ENCODE peak calls at places on chromosomes 13 and 19, in nine cellular contexts. G, F, C, Z, V, U, B, P and J are unnamed samples.

GRCh38 chr13:51924756-51925544 is 63.2 kb downstream of the CCDC70 start:
- DNase-seq in G (no peak), F (no peak), C (no peak), Z (no peak), V (no peak), U (no peak), B (no peak), P (no peak), J (no peak)

GRCh38 chr19:48844472-48844871 is 8.2 kb upstream of the HSD17B14 start:
- DNase-seq in G (peak), F (peak), C (peak), Z (no peak), V (peak), U (no peak), B (no peak), P (no peak), J (peak)

GRCh38 chr13:110293037-110293436 is 13.9 kb downstream of the COL4A1 start:
- DNase-seq in G (no peak), F (no peak), C (no peak), Z (no peak), V (no peak), U (no peak), B (no peak), P (no peak), J (no peak)

GRCh38 chr13:49604570-49604969 is 19.2 kb upstream of the RCBTB1 start:
- DNase-seq in G (no peak), F (no peak), C (no peak), Z (no peak), V (no peak), U (no peak), B (no peak), P (no peak), J (no peak)

GRCh38 chr19:18762125-18763023 is 28.7 kb downstream of the COMP start:
- DNase-seq in G (no peak), F (peak), C (peak), Z (peak), V (peak), U (peak), B (peak), P (no peak), J (peak)

GRCh38 chr19:49216076-49216475 is 58.5 kb downstream of the TRPM4 start:
- DNase-seq in G (peak), F (peak), C (no peak), Z (no peak), V (no peak), U (no peak), B (no peak), P (no peak), J (peak)

GRCh38 chr13:40024962-40025714 is 369.7 kb downstream of the COG6 start:
- DNase-seq in G (no peak), F (peak), C (no peak), Z (no peak), V (peak), U (no peak), B (no peak), P (no peak), J (no peak)

GRCh38 chr13:41645313-41645712 is 188.0 kb downstream of the RGCC start:
- DNase-seq in G (peak), F (peak), C (peak), Z (no peak), V (peak), U (no peak), B (no peak), P (peak), J (peak)

GRCh38 chr13:33863390-33863789 is 45.4 kb downstream of the RFC3 start:
- DNase-seq in G (no peak), F (no peak), C (no peak), Z (no peak), V (no peak), U (no peak), B (no peak), P (no peak), J (no peak)

GRCh38 chr19:21052902-21053301 is 29.1 kb upstream of the ZNF714 start:
- DNase-seq in G (no peak), F (no peak), C (no peak), Z (no peak), V (no peak), U (no peak), B (no peak), P (no peak), J (no peak)

DNA sequence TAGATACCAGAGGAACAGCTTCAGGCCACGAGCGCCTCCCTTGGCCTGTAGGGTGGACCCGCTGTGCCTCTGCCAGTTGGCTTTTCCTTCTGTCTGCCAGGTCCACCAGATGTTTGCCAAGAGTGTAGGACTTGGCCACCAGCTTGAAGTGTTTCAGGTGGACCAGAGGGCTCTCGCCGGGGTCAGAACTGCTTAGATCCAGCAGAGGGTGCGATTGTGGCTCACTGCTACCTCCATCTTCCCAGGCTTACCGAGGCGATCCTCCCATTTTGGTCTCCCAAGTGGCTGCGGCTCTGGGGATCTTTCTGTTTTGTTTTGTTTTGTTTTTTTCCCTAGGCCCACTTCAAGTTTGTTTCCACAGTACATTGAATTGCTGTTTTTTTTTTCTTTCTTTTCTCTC is 23.0 kb upstream of the ZNF730 start:
- DNase-seq in G (no peak), F (no peak), C (no peak), Z (no peak), V (no peak), U (no peak), B (no peak), P (no peak), J (no peak)
- TF ChIP-seq CTCF in G (no peak), F (no peak), C (no peak), Z (no peak), V (no peak), U (no peak), B (no peak), P (no peak), J (no peak)

GRCh38 chr19:57648336-57649003 is 15.5 kb downstream of the ZNF211 start:
- DNase-seq in G (no peak), F (no peak), C (no peak), Z (no peak), V (no peak), U (no peak), B (no peak), P (no peak), J (no peak)

GRCh38 chr19:57655443-57655842 is 13.3 kb upstream of the ZSCAN4 start:
- DNase-seq in G (no peak), F (no peak), C (no peak), Z (no peak), V (no peak), U (no peak), B (no peak), P (no peak), J (no peak)

GRCh38 chr19:57656346-57656745 is 12.4 kb upstream of the ZSCAN4 start:
- DNase-seq in G (no peak), F (no peak), C (no peak), Z (no peak), V (no peak), U (no peak), B (no peak), P (no peak), J (no peak)

GRCh38 chr19:57653689-57654088 is 15.0 kb upstream of the ZSCAN4 start:
- DNase-seq in G (no peak), F (no peak), C (no peak), Z (no peak), V (no peak), U (no peak), B (no peak), P (no peak), J (no peak)

DNA sequence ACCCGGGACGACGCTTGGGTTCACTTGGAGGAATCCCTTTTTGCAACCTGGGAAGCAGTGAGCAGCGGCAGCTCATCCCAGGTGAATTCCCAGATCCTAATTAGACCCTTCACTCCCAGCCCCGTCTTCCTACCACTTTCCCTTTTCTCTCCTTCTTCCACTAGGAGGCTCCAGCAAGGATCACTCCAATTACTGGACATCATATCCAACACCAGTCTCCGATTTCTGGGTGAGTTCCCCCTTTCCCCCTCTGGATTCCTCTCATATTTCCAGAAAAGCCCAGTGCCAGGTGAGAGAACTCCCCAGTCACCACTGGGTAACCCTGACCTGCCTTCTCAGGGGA is 17.1 kb upstream of the ZSCAN4 start:
- DNase-seq in G (no peak), F (no peak), C (no peak), Z (no peak), V (no peak), U (no peak), B (no peak), P (no peak), J (no peak)
- H3K4me3 ChIP-seq in G (no peak), F (no peak), C (no peak), Z (peak), V (no peak), U (no peak), B (no peak), P (no peak), J (no peak)

GRCh38 chr13:86567119-86567518 is 767.9 kb upstream of the SLITRK6 start:
- DNase-seq in G (no peak), F (no peak), C (no peak), Z (no peak), V (no peak), U (no peak), B (no peak), P (no peak), J (no peak)
- TF ChIP-seq CTCF in G (no peak), F (peak), C (no peak), Z (no peak), V (peak), U (no peak), B (no peak), P (no peak), J (peak)

GRCh38 chr13:44374348-44374712 is 706 bp downstream of the SERP2 start:
- DNase-seq in G (no peak), F (peak), C (no peak), Z (no peak), V (no peak), U (no peak), B (no peak), P (no peak), J (no peak)
- H3K4me3 ChIP-seq in G (no peak), F (peak), C (peak), Z (peak), V (peak), U (peak), B (no peak), P (peak), J (peak)

GRCh38 chr19:23437901-23438300 is 42.6 kb upstream of the ZNF91 start:
- DNase-seq in G (no peak), F (no peak), C (no peak), Z (no peak), V (no peak), U (no peak), B (no peak), P (no peak), J (no peak)

GRCh38 chr19:23439623-23440022 is 44.4 kb upstream of the ZNF91 start:
- DNase-seq in G (no peak), F (peak), C (no peak), Z (no peak), V (no peak), U (no peak), B (no peak), P (no peak), J (no peak)

GRCh38 chr19:23436318-23436717 is 41.0 kb upstream of the ZNF91 start:
- DNase-seq in G (no peak), F (no peak), C (no peak), Z (no peak), V (no peak), U (no peak), B (no peak), P (no peak), J (no peak)

GRCh38 chr19:23440207-23440606 is 44.9 kb upstream of the ZNF91 start:
- DNase-seq in G (no peak), F (no peak), C (no peak), Z (no peak), V (no peak), U (no peak), B (no peak), P (no peak), J (no peak)

DNA sequence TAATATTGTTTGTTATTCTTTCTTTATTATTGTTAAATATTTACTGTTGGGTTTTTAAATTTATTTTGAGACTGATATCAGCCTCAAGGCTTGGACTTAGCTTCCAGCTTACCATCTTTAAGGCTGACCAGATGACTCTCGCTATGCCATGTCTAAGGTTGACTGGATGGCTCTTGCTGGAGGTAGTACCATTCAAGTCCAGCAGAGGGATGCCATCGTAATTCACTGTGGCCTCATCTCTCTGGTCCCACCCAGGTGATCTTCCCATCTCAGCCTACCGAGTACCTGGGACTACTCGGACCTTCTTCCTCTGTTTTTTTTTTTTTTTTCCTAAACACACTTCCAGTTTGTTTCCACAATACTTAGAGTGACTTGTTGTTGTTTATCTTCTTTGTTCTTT is 41.7 kb upstream of the ZNF91 start:
- DNase-seq in G (no peak), F (peak), C (no peak), Z (no peak), V (no peak), U (no peak), B (no peak), P (no peak), J (no peak)
- TF ChIP-seq CTCF in G (no peak), F (peak), C (peak), Z (no peak), V (no peak), U (no peak), B (no peak), P (no peak), J (peak)

GRCh38 chr13:98171806-98172569 is 5.1 kb downstream of the RNF113B start:
- DNase-seq in G (peak), F (peak), C (peak), Z (peak), V (peak), U (peak), B (peak), P (peak), J (peak)
- H3K4me3 ChIP-seq in G (no peak), F (no peak), C (no peak), Z (peak), V (no peak), U (no peak), B (no peak), P (peak), J (peak)

DNA sequence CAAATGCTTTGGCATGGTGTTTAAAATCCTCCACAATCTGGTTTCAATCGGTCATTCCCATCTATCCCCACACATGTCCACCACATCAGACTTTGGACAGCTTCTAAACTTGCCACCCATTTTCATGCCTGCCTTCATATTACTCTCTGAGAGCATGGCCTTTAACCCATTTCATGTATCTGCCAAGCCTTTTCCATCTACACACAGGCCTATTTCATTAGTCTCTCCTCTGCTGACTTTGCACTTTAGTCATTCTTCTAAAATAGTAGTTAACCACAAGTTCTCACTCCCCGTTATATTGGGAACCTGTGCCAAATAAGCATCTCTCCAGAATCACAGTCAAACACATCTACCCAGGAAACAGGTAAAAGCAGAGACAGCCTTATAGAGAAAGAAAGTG is 142.2 kb downstream of the MZT1 start:
- DNase-seq in G (no peak), F (no peak), C (no peak), Z (no peak), V (no peak), U (no peak), B (no peak), P (no peak), J (no peak)
- TF ChIP-seq CTCF in G (no peak), F (no peak), C (no peak), Z (no peak), V (no peak), U (no peak), B (no peak), P (no peak), J (no peak)